ENCODE peak calls at places on chromosome 17, in ten cellular contexts. N is substantia nigra, Z is A549, F is stomach, L is body of pancreas, U is uterus, R is right cardiac atrium, W is Panc1, Y is RWPE1, M is tibial nerve. K is an unnamed sample.

GRCh38 chr17:68355093-68355492 is 63.8 kb downstream of the ARSG start:
- DNase-seq in N (no peak), Z (no peak), F (no peak), L (no peak), U (no peak), R (no peak), W (no peak), Y (no peak), M (no peak), K (no peak)

GRCh38 chr17:83194761-83195329 is 115.4 kb downstream of the METRNL start:
- DNase-seq in N (no peak), Z (no peak), F (no peak), L (peak; percentile 11), U (no peak), R (peak; percentile 45), W (no peak), Y (no peak), M (peak; percentile 29), K (no peak)

GRCh38 chr17:41734139-41734948 is at the start of gene HAP1:
- DNase-seq in N (peak; percentile 9), Z (peak; percentile 84), F (peak; percentile 27), L (peak; percentile 37), U (peak; percentile 37), R (peak; percentile 67), W (no peak), Y (peak; percentile 65), M (no peak), K (no peak)

GRCh38 chr17:6509921-6510320 is 46.4 kb downstream of the PITPNM3 start:
- DNase-seq in N (no peak), Z (no peak), F (no peak), L (no peak), U (no peak), R (no peak), W (no peak), Y (no peak), M (no peak), K (no peak)

GRCh38 chr17:42304187-42305030 is 16.1 kb downstream of the STAT5A start:
- DNase-seq in N (no peak), Z (no peak), F (no peak), L (no peak), U (no peak), R (peak; percentile 40), W (no peak), Y (no peak), M (no peak), K (no peak)

GRCh38 chr17:6558276-6558675 is 1.9 kb upstream of the PITPNM3 start:
- DNase-seq in N (no peak), Z (no peak), F (peak; percentile 58), L (no peak), U (no peak), R (no peak), W (no peak), Y (no peak), M (no peak), K (no peak)

GRCh38 chr17:55062921-55063320 is 94.4 kb downstream of the STXBP4 start:
- DNase-seq in N (no peak), Z (no peak), F (no peak), L (no peak), U (no peak), R (no peak), W (no peak), Y (peak; percentile 30), M (no peak), K (peak; percentile 41)

GRCh38 chr17:38815576-38816193 is 9.4 kb downstream of the CWC25 start:
- DNase-seq in N (no peak), Z (peak; percentile 72), F (no peak), L (no peak), U (no peak), R (no peak), W (no peak), Y (peak; percentile 45), M (no peak), K (no peak)

GRCh38 chr17:82152556-82153294 is 54.7 kb upstream of the FASN start:
- DNase-seq in N (no peak), Z (no peak), F (peak; percentile 91), L (peak; percentile 83), U (no peak), R (no peak), W (no peak), Y (no peak), M (no peak), K (no peak)

DNA sequence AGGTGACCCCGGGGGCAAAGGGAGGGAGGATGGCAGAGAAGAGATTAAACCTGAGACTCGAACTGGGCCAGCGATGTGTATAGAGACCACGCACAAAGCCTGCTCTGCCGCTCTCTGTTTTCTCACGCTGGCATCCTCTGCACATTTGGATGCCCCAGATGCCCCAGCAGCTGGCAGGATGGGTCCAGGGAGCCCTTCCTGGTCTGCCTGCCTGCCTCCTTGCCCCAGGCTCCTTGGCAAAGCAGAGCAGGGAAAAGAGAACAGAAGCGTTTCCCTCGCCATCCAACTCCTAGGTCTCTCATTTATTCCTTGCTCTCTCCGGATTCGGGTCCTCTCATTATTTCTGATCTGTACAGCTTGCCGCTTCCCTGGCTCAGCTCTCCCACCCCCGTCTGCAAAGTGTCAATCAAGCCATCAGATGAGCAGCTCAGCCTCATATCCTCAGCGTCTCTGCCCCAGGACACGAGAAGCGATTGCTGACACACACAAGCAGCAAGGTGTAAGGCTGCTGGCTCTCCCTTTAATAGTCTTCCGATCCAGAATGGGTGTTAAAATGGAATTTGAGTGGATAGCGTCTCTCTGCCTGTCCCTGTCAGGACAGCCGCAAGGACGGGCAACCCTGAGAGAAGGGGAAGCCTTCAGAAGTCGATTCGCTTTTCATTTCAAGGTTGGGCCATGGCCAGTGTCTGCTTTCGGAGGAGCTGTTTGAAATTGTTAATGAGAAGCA is 5.0 kb upstream of the PIPOX start:
- DNase-seq in N (no peak), Z (no peak), F (no peak), L (no peak), U (no peak), R (no peak), W (no peak), Y (no peak), M (no peak), K (no peak)
- H3K27ac ChIP-seq in N (no peak overlapping the region), Z (no peak overlapping the region), F (no peak overlapping the region), L (no peak overlapping the region), U (no peak overlapping the region), R (no peak overlapping the region), W (no peak overlapping the region), Y (no peak overlapping the region), M (no peak overlapping the region), K (no peak overlapping the region)

GRCh38 chr17:4738136-4739121 is 1.2 kb upstream of the ZMYND15 start:
- DNase-seq in N (no peak), Z (no peak), F (peak; percentile 70), L (peak; percentile 47), U (no peak), R (no peak), W (no peak), Y (peak; percentile 46), M (no peak), K (peak; percentile 61)
- H3K27ac ChIP-seq in N (peak overlapping the region; percentile 4), Z (peak overlapping the region; percentile 79), F (peak overlapping the region; percentile 84), L (peak overlapping the region; percentile 72), U (peak overlapping the region; percentile 26), R (no peak overlapping the region), W (no peak overlapping the region), Y (no peak overlapping the region), M (peak overlapping the region; percentile 78), K (peak overlapping the region; percentile 72)

DNA sequence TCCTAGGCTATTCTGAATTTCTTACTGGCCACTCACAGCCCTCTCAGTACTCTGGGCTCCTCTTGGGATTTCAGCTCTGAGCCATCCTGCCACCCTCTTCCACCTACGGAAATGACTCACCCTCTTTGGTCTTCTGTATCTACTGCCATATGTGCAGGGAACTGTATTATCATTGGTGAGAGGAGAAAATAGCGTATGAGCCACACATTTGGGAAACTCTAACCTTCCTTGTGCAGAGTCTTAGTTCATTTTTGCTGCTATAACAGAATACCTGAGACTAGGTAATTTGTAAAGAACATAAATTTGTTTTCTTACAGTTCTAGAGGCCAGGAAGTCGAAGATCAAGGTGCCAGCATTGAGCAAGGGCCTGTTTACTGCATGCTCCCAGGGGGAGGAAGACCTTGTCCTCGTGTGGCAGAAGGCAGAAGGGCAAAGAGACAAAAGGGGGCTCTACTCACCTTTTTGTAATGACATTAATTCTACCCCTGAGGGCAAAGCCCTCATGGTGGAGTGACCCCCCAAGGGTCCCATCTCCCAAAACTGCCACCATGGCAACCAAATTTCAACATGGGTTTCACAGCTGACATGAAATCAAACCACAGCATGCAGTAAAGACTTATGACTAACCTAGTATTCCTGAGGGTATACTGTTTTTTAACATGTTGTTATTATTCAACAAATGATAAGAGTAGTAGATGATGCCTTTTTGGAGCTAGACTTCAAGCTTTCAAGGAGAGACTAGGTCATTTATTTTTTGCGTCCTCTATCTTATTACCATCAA is 191.8 kb downstream of the PRKCA start:
- DNase-seq in N (no peak), Z (peak; percentile 82), F (no peak), L (no peak), U (no peak), R (no peak), W (peak; percentile 38), Y (peak; percentile 73), M (no peak), K (peak; percentile 14)
- H3K27ac ChIP-seq in N (peak overlapping the region; percentile 29), Z (peak overlapping the region; percentile 68), F (no peak overlapping the region), L (no peak overlapping the region), U (no peak overlapping the region), R (no peak overlapping the region), W (peak overlapping the region; percentile 39), Y (peak overlapping the region; percentile 70), M (no peak overlapping the region), K (peak overlapping the region; percentile 37)

GRCh38 chr17:58399974-58400373 is 17.4 kb downstream of the RNF43 start:
- DNase-seq in N (no peak), Z (no peak), F (no peak), L (no peak), U (no peak), R (no peak), W (no peak), Y (no peak), M (no peak), K (peak; percentile 53)

GRCh38 chr17:58400826-58401225 is 16.5 kb downstream of the RNF43 start:
- DNase-seq in N (no peak), Z (no peak), F (no peak), L (no peak), U (no peak), R (no peak), W (no peak), Y (no peak), M (no peak), K (no peak)

GRCh38 chr17:58396173-58396572 is 21.2 kb downstream of the RNF43 start:
- DNase-seq in N (no peak), Z (no peak), F (no peak), L (no peak), U (no peak), R (no peak), W (no peak), Y (no peak), M (no peak), K (no peak)

GRCh38 chr17:58401287-58401686 is 16.0 kb downstream of the RNF43 start:
- DNase-seq in N (no peak), Z (no peak), F (no peak), L (no peak), U (no peak), R (no peak), W (no peak), Y (no peak), M (no peak), K (no peak)

DNA sequence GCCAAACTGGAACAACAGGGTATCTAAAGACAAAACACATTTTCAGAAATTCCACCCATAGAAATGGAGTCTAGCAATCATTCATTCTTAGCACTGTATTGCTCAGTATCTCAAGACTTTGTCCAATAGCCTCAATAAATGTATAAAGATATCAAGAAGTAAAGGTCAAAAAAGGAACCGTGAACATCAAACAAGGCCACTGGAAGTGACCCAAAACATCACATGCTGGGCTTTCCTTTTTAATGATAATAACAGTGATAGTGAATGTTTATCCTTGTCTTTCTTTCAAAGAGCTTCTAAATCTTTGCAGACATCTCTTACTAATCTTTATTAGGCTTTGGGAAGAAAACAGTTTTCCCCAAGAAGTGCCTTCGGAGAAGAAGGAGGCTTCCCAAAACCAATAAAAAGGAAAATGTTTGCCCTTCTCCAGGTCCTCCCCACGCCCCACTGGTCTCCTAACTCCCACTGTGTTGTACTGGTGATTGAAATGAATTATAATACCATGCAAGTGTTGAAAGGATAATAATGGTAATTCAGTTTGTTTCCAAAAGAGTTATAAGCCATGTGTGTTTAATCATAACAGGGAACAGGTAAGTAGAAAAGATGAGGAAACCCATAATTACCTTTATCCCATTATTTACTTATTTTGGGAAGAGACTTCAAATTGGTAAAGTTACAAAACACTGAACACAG is 18.6 kb downstream of the RNF43 start:
- DNase-seq in N (no peak), Z (no peak), F (no peak), L (no peak), U (no peak), R (no peak), W (no peak), Y (no peak), M (no peak), K (no peak)
- H3K27ac ChIP-seq in N (no peak overlapping the region), Z (no peak overlapping the region), F (no peak overlapping the region), L (no peak overlapping the region), U (no peak overlapping the region), R (no peak overlapping the region), W (no peak overlapping the region), Y (no peak overlapping the region), M (no peak overlapping the region), K (no peak overlapping the region)